ENCODE peak calls at places on chromosome 21, in five cellular contexts. R is NCI-H460; D is Ammon's horn; J is stimulated activated effector memory CD8-positive, alpha-beta T cell treated with anti-CD3 and anti-CD28 coated beads, Interleukin-12 subunit alpha, Interleukin-12 subunit beta, amount 100 ng/mL, for 72 hours; K is HEK293T. C is an unnamed sample.

GRCh38 chr21:28991861-28992525 is 684 bp downstream of the LTN1 start:
- DNase-seq in R (no peak), D (no peak), J (no peak), K (peak; percentile 30), C (no peak)

GRCh38 chr21:36791695-36792451 is 93.0 kb downstream of the SIM2 start:
- DNase-seq in R (no peak), D (peak; percentile 57), J (no peak), K (no peak), C (no peak)

GRCh38 chr21:42009018-42009830 is 936 bp downstream of the ZBTB21 start:
- DNase-seq in R (no peak), D (peak; percentile 50), J (peak; percentile 28), K (peak; percentile 56), C (no peak)

GRCh38 chr21:35940074-35940927 is 120.0 kb downstream of the SETD4 start:
- DNase-seq in R (peak; percentile 49), D (peak; percentile 91), J (no peak), K (peak; percentile 70), C (peak; percentile 68)

GRCh38 chr21:40929833-40930232 is 82.9 kb upstream of the DSCAM start:
- DNase-seq in R (no peak), D (no peak), J (no peak), K (no peak), C (no peak)

GRCh38 chr21:42991992-42992740 is 17.8 kb downstream of the PKNOX1 start:
- DNase-seq in R (no peak), D (no peak), J (no peak), K (no peak), C (no peak)

GRCh38 chr21:28742527-28742926 is 250.2 kb downstream of the LTN1 start:
- DNase-seq in R (no peak), D (peak; percentile 29), J (no peak), K (no peak), C (no peak)

GRCh38 chr21:32314806-32315205 is 16.2 kb downstream of the MRAP start:
- DNase-seq in R (no peak), D (no peak), J (no peak), K (no peak), C (no peak)

GRCh38 chr21:45421071-45421845 is 16.3 kb downstream of the COL18A1 start:
- DNase-seq in R (no peak), D (no peak), J (no peak), K (no peak), C (no peak)

GRCh38 chr21:25691931-25692330 is 42.8 kb downstream of the ATP5PF start:
- DNase-seq in R (no peak), D (no peak), J (no peak), K (no peak), C (no peak)

GRCh38 chr21:36721817-36722216 is 22.9 kb downstream of the SIM2 start:
- DNase-seq in R (no peak), D (no peak), J (no peak), K (no peak), C (no peak)

C was measured in HCT116.